ENCODE peak calls at places on chromosomes 3 and 15, in eight cellular contexts. Z, Q, W, S, R, F, G and X are unnamed samples.

GRCh38 chr3:112307557-112307956 is 13.5 kb upstream of the SLC9C1 start:
- DNase-seq in F (no peak), W (no peak), G (no peak), Q (no peak), S (no peak), R (no peak), Z (no peak), X (no peak)

GRCh38 chr3:192892981-192893827 is 24.5 kb downstream of the MB21D2 start:
- DNase-seq in Q (peak; percentile 65), S (peak; percentile 98), G (no peak), R (peak; percentile 84), F (peak; percentile 48), Z (peak; percentile 88), W (no peak), X (peak; percentile 55)

GRCh38 chr15:40337597-40337996 is 3.1 kb downstream of the CCDC9B start:
- DNase-seq in R (no peak), S (no peak), F (no peak), Z (no peak), W (no peak), G (peak; percentile 40), Q (no peak), X (no peak)

GRCh38 chr3:119469378-119470189 is 821 bp downstream of the POGLUT1 start:
- DNase-seq in R (no peak), Q (no peak), F (peak; percentile 53), W (peak; percentile 50), G (no peak), S (peak; percentile 14), Z (peak; percentile 58), X (peak; percentile 34)

GRCh38 chr3:4228295-4228694 is 74.9 kb upstream of the SETMAR start:
- DNase-seq in Q (no peak), F (no peak), W (no peak), G (no peak), R (no peak), S (no peak), Z (no peak), X (no peak)

GRCh38 chr3:121155023-121155422 is 247.0 kb downstream of the STXBP5L start:
- DNase-seq in Q (no peak), R (no peak), S (no peak), Z (no peak), G (no peak), F (peak; percentile 14), W (no peak), X (no peak)

GRCh38 chr15:31020542-31020941 is 29.1 kb upstream of the MTMR10 start:
- DNase-seq in R (no peak), Z (no peak), S (no peak), W (no peak), G (no peak), Q (no peak), F (no peak), X (no peak)

GRCh38 chr3:184811999-184812844 is at the start of gene VPS8:
- DNase-seq in F (peak; percentile 97), W (peak; percentile 97), S (peak; percentile 99), Q (peak; percentile 97), Z (peak; percentile 98), R (peak; percentile 88), G (peak; percentile 97), X (peak; percentile 99)

GRCh38 chr15:29925227-29926082 is 103.2 kb upstream of the TJP1 start:
- DNase-seq in S (peak; percentile 11), Q (peak; percentile 93), R (peak; percentile 71), W (peak; percentile 41), F (peak; percentile 97), Z (peak; percentile 80), G (peak; percentile 79), X (peak; percentile 87)

GRCh38 chr3:139679218-139679617 is 1.4 kb upstream of the NMNAT3 start:
- DNase-seq in S (no peak), F (no peak), G (no peak), R (no peak), Z (no peak), Q (no peak), W (no peak), X (no peak)

GRCh38 chr15:82045179-82045891 is 483 bp downstream of the MEX3B start:
- DNase-seq in R (no peak), G (peak; percentile 45), Z (peak; percentile 80), Q (peak; percentile 48), F (no peak), W (peak; percentile 29), S (peak; percentile 38), X (peak; percentile 55)

GRCh38 chr3:186193534-186194450 is 84.9 kb upstream of the ETV5 start:
- DNase-seq in W (no peak), Q (peak; percentile 84), S (no peak), F (no peak), R (no peak), G (peak; percentile 24), Z (peak; percentile 4), X (peak; percentile 78)

GRCh38 chr3:148042663-148043445 is 633.7 kb downstream of the ZIC1 start:
- DNase-seq in W (no peak), R (no peak), G (peak; percentile 13), Q (no peak), F (peak; percentile 16), S (no peak), Z (peak; percentile 48), X (no peak)

GRCh38 chr15:41996376-41996775 is 24.0 kb upstream of the EHD4 start:
- DNase-seq in Z (no peak), Q (no peak), S (no peak), W (no peak), R (no peak), F (no peak), G (no peak), X (no peak)

DNA sequence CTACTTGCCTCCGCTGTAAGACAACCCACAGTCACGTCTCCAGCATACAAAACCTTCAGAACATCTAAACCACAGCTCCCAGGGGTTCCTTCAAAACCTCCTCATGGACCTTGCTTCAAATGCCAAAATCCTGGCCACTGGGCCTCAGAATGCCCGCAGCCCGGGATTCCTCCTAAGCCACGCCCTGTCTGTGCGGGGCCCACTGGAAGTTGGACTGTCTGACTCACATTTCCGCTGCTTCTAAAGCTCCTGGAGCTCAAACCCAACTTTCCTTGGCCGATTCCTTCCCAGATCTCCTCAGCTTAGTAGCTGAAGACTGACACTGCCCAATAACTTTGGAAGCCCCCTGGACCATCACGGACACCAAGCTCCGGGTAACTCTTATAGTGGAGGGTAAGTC is 17.9 kb upstream of the OR5H6 start:
- DNase-seq in R (no peak), Z (no peak), Q (no peak), F (peak; percentile 28), G (no peak), W (no peak), S (no peak), X (no peak)
- TF ChIP-seq EZH2phosphoT487 in R (no peak), Z (no peak), Q (no peak), F (no peak), G (no peak), W (no peak), S (no peak), X (no peak)

DNA sequence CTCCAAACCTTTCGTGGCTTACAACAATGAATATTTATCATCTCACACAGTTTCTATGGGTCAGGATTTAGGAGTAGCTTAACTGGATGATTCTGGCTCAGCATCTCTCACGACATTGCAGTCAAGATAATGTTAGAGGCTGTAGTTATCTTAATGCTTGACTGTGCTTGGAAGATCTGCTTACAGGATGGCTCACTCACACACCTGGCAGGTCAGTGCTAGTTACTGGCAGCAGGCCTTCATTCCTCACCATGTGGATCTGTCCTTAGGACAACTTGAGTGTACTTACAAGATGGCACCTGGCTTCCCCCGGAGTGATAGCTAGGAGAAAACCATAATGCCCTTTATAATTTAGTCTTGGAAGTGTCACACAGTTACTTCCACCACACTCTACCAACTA is 32.8 kb upstream of the OXTR start:
- DNase-seq in Z (no peak), G (no peak), F (no peak), S (no peak), R (no peak), Q (no peak), W (no peak), X (no peak)
- H3K9me2 ChIP-seq in Z (no peaks in the 10 kb centered on the region), G (no peaks in the 10 kb centered on the region), F (no peaks in the 10 kb centered on the region), S (no peaks in the 10 kb centered on the region), R (no peaks in the 10 kb centered on the region), Q (no peaks in the 10 kb centered on the region), W (no peaks in the 10 kb centered on the region), X (no peaks in the 10 kb centered on the region)

GRCh38 chr15:66006986-66007385 is 137.7 kb downstream of the RAB11A start:
- DNase-seq in G (no peak), Q (no peak), W (no peak), Z (peak; percentile 38), F (peak; percentile 85), R (no peak), S (no peak), X (no peak)
- TF ChIP-seq EZH2phosphoT487 in G (no peak), Q (no peak), W (no peak), Z (no peak), F (no peak), R (no peak), S (no peak), X (no peak)

GRCh38 chr3:21786454-21786829 is 35.4 kb upstream of the ZNF385D start:
- DNase-seq in W (no peak), Z (no peak), R (no peak), Q (no peak), F (no peak), S (no peak), G (no peak), X (no peak)
- H3K9me2 ChIP-seq in W (no peaks in the 10 kb centered on the region), Z (no peaks in the 10 kb centered on the region), R (no peaks in the 10 kb centered on the region), Q (no peaks in the 10 kb centered on the region), F (no peaks in the 10 kb centered on the region), S (no peaks in the 10 kb centered on the region), G (no peaks in the 10 kb centered on the region), X (no peaks in the 10 kb centered on the region)

GRCh38 chr3:53491276-53491675 is 3.1 kb upstream of the CACNA1D start:
- DNase-seq in F (no peak), S (no peak), G (no peak), Z (no peak), W (no peak), Q (no peak), R (no peak), X (no peak)

GRCh38 chr3:53485675-53486365 is 8.6 kb upstream of the CACNA1D start:
- DNase-seq in Z (no peak), W (no peak), G (no peak), F (peak; percentile 21), R (no peak), S (no peak), Q (no peak), X (no peak)

GRCh38 chr3:53486961-53487654 is 7.3 kb upstream of the CACNA1D start:
- DNase-seq in Q (peak; percentile 63), S (no peak), F (no peak), Z (no peak), R (no peak), G (no peak), W (peak; percentile 6), X (no peak)

GRCh38 chr3:53490131-53490474 is 4.3 kb upstream of the CACNA1D start:
- DNase-seq in Z (no peak), W (no peak), F (no peak), Q (no peak), G (no peak), R (no peak), S (no peak), X (no peak)

GRCh38 chr3:53489401-53490130 is 4.8 kb upstream of the CACNA1D start:
- DNase-seq in W (no peak), Z (no peak), S (no peak), R (no peak), G (no peak), Q (no peak), F (no peak), X (peak; percentile 33)
- TF ChIP-seq EZH2phosphoT487 in W (no peak), Z (no peak), S (no peak), R (no peak), G (no peak), Q (no peak), F (no peak), X (no peak)